ENCODE peak calls at places on chromosome 7, in six cellular contexts. X, M, Z, R, G and I are unnamed samples.

GRCh38 chr7:5283421-5284303 is 919 bp downstream of the SLC29A4 start:
- DNase-seq in X (no peak), M (peak; percentile 25), G (no peak), Z (no peak), R (no peak), I (no peak)

GRCh38 chr7:89839329-89839728 is 314.9 kb upstream of the STEAP1 start:
- DNase-seq in Z (no peak), M (no peak), X (no peak), R (no peak), G (no peak), I (no peak)

GRCh38 chr7:3176112-3176836 is 124.8 kb upstream of the SDK1 start:
- DNase-seq in G (no peak), Z (no peak), M (no peak), X (no peak), R (no peak), I (no peak)

GRCh38 chr7:152886579-152887117 is 127.1 kb downstream of the ACTR3B start:
- DNase-seq in R (no peak), G (no peak), M (no peak), Z (no peak), X (no peak), I (no peak)

GRCh38 chr7:46551603-46552002 is 630.5 kb upstream of the IGFBP3 start:
- DNase-seq in X (no peak), G (no peak), Z (no peak), R (no peak), M (no peak), I (no peak)

GRCh38 chr7:130878785-130879184 is 144.8 kb upstream of the KLF14 start:
- DNase-seq in G (no peak), X (no peak), Z (no peak), M (no peak), R (no peak), I (no peak)

GRCh38 chr7:89054364-89054763 is 258.8 kb upstream of the TEX47 start:
- DNase-seq in R (no peak), X (no peak), G (no peak), M (no peak), Z (no peak), I (no peak)

GRCh38 chr7:144494355-144494754 is 90.9 kb upstream of the NOBOX start:
- DNase-seq in M (no peak), R (no peak), G (no peak), Z (no peak), X (no peak), I (no peak)

GRCh38 chr7:36640682-36641081 is 83.6 kb downstream of the AOAH start:
- DNase-seq in R (no peak), Z (no peak), M (no peak), G (no peak), X (no peak), I (no peak)

GRCh38 chr7:698515-699259 is 27.8 kb upstream of the DNAAF5 start:
- DNase-seq in R (no peak), G (no peak), M (no peak), Z (no peak), X (peak; percentile 31), I (no peak)

GRCh38 chr7:47596502-47597202 is 14.7 kb upstream of the TNS3 start:
- DNase-seq in M (no peak), X (peak; percentile 86), G (no peak), Z (no peak), R (no peak), I (peak; percentile 30)

GRCh38 chr7:131895541-131896173 is 339.2 kb upstream of the PODXL start:
- DNase-seq in M (no peak), R (no peak), Z (peak; percentile 93), X (no peak), G (no peak), I (no peak)

GRCh38 chr7:140518370-140519006 is 39.2 kb upstream of the MKRN1 start:
- DNase-seq in G (no peak), R (no peak), X (no peak), M (no peak), Z (no peak), I (no peak)

GRCh38 chr7:64101943-64102655 is 56.9 kb downstream of the ZNF727 start:
- DNase-seq in M (no peak), G (no peak), R (no peak), X (no peak), Z (no peak), I (no peak)

GRCh38 chr7:16739863-16740622 is 13.5 kb upstream of the TSPAN13 start:
- DNase-seq in M (peak; percentile 64), R (peak; percentile 26), G (no peak), Z (peak; percentile 88), X (no peak), I (no peak)

GRCh38 chr7:35252584-35252983 is 1.3 kb downstream of the TBX20 start:
- DNase-seq in G (no peak), Z (no peak), R (no peak), X (no peak), M (no peak), I (no peak)

GRCh38 chr7:44797329-44798258 is 1.1 kb downstream of the PPIA start:
- DNase-seq in M (peak; percentile 93), R (peak; percentile 93), Z (peak; percentile 90), X (peak; percentile 91), G (peak; percentile 88), I (peak; percentile 81)

GRCh38 chr7:5703572-5704533 is 77.6 kb downstream of the RNF216 start:
- DNase-seq in Z (no peak), M (no peak), X (no peak), G (no peak), R (no peak), I (no peak)

GRCh38 chr7:138878064-138878463 is 80.1 kb upstream of the ATP6V0A4 start:
- DNase-seq in R (no peak), G (no peak), Z (no peak), X (no peak), M (no peak), I (no peak)

GRCh38 chr7:116356979-116357378 is 142.6 kb upstream of the CAV2 start:
- DNase-seq in Z (peak; percentile 75), G (no peak), M (no peak), R (no peak), X (no peak), I (no peak)
- H3K27ac ChIP-seq in Z (peak overlapping the region; percentile 99), G (no peak overlapping the region), M (peak overlapping the region; percentile 84), R (peak overlapping the region; percentile 76), X (no peak overlapping the region), I (peak overlapping the region; percentile 75)

DNA sequence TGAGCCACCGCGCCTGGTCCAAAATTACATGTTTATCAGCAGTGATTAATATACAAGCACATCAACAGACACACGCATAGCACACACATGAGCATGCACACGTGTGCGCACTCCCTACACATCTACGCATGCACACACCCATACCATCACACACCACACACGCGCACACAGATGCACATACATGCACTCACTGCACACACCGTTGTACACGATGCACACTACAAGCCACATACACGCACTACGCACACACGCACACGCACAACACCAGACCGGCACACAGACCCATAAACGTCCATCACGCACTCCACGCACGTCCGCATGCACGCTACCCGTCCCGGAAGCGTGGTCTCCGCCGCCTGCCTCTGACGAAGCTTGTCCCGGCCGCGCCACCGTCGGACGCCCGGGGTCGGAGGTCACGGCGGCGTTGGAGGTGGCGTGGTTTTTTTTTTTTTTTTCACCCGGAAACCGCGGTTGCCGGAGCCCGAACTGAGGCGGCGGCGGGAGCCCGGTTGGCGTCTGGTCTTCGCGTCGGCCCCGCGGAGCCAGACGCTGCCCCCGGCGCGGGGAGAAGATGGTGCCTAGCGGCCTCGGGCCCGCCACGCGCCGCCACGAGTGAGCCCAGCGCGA is at the start of gene TMEM248:
- DNase-seq in G (peak; percentile 88), M (peak; percentile 92), R (peak; percentile 93), Z (peak; percentile 83), X (peak; percentile 93), I (peak; percentile 85)
- TF ChIP-seq POLR2A in G (peak; percentile 29), M (peak; percentile 63), R (peak; percentile 54), Z (peak; percentile 61), X (peak; percentile 52), I (peak; percentile 57)

GRCh38 chr7:74475243-74475986 is 21.7 kb downstream of the GTF2IRD1 start:
- DNase-seq in X (no peak), G (no peak), M (peak; percentile 45), R (peak; percentile 45), Z (no peak), I (no peak)

GRCh38 chr7:74473116-74473515 is 19.4 kb downstream of the GTF2IRD1 start:
- DNase-seq in Z (no peak), M (no peak), G (no peak), X (no peak), R (no peak), I (no peak)

GRCh38 chr7:74476546-74477095 is 22.9 kb downstream of the GTF2IRD1 start:
- DNase-seq in X (peak; percentile 61), R (no peak), M (no peak), Z (no peak), G (no peak), I (peak; percentile 58)

GRCh38 chr7:74475987-74476350 is 22.3 kb downstream of the GTF2IRD1 start:
- DNase-seq in M (no peak), X (no peak), R (no peak), Z (no peak), G (no peak), I (no peak)

GRCh38 chr7:74474271-74474865 is 20.7 kb downstream of the GTF2IRD1 start:
- DNase-seq in G (no peak), Z (no peak), X (no peak), R (no peak), M (no peak), I (no peak)
- H3K27ac ChIP-seq in G (no peak overlapping the region), Z (no peak overlapping the region), X (no peak overlapping the region), R (no peak overlapping the region), M (no peak overlapping the region), I (peak overlapping the region; percentile 93)

GRCh38 chr7:30594055-30594539 is 581 bp upstream of the GARS1 start:
- DNase-seq in Z (no peak), X (peak; percentile 55), R (peak; percentile 49), M (peak; percentile 52), G (peak; percentile 17), I (peak; percentile 6)

GRCh38 chr7:30595461-30596042 is 874 bp downstream of the GARS1 start:
- DNase-seq in Z (peak; percentile 50), R (no peak), M (no peak), G (peak; percentile 9), X (no peak), I (no peak)

GRCh38 chr7:30596721-30597120 is 2.0 kb downstream of the GARS1 start:
- DNase-seq in Z (no peak), R (no peak), M (no peak), G (no peak), X (no peak), I (no peak)

GRCh38 chr7:30596043-30596641 is 1.5 kb downstream of the GARS1 start:
- DNase-seq in R (no peak), M (peak; percentile 27), X (no peak), G (no peak), Z (peak; percentile 43), I (no peak)

DNA sequence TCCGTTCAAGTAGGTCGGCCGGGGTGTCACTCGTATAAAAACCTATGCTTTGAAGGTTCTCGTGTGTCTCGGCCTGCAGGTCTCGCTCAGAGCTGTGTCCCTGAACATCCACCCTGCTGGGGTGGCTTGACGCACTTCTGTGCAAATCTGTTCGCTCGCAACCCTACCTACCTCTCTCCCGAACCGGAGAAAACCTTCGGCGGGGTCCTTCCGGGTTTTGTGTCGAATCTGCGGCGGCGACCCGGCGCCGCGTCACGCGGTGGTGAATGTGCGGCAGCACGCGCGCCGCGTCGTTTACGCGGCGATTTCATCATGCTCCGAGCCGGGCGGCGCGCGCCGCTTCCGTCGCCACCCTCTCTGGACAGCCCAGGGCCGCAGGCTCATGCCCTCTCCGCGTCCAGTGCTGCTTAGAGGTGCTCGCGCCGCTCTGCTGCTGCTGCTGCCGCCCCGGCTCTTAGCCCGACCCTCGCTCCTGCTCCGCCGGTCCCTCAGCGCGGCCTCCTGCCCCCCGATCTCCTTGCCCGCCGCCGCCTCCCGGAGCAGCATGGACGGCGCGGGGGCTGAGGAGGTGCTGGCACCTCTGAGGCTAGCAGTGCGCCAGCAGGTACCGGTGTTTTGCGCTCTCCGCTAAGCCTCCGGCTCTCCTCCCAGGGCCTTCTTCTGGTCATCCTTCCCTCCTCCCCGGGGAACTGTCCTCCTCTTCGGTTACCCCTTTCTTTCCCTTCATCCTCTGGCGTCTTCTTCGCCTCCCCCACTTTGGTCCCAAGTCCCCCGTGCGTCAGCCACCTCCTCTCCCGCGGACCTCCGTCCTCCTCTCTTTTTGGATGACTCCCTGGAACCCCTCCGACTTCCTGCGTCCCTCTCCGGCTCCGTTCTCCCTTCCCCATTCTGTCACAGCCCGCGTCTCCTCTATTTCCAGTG is at the start of gene GARS1:
- DNase-seq in X (peak; percentile 91), G (peak; percentile 81), Z (peak; percentile 90), M (peak; percentile 92), R (peak; percentile 91), I (peak; percentile 76)
- TF ChIP-seq POLR2A in X (peak; percentile 95), G (peak; percentile 87), Z (peak; percentile 96), M (peak; percentile 94), R (peak; percentile 92), I (peak; percentile 93)